ENCODE peak calls at places on chromosomes 3 and 15, in four cellular contexts. H, L, Q and A are unnamed samples.

GRCh38 chr3:179020112-179020511 is 51.5 kb downstream of the ZMAT3 start:
- DNase-seq in H (no peak), L (no peak), Q (no peak), A (no peak)

GRCh38 chr3:107988464-107989156 is 102.2 kb downstream of the CD47 start:
- DNase-seq in H (no peak), L (peak; percentile 23), Q (no peak), A (no peak)

GRCh38 chr3:183584246-183584913 is 28.9 kb upstream of the KLHL6 start:
- DNase-seq in H (no peak), L (peak; percentile 30), Q (peak; percentile 57), A (no peak)

GRCh38 chr3:125054436-125055164 is 1.2 kb downstream of the HEG1 start:
- DNase-seq in H (peak; percentile 18), L (no peak), Q (peak; percentile 45), A (peak; percentile 87)

GRCh38 chr3:58388550-58389061 is 45.0 kb downstream of the PDHB start:
- DNase-seq in H (no peak), L (no peak), Q (no peak), A (no peak)

GRCh38 chr3:72187131-72187530 is 402.2 kb upstream of the PROK2 start:
- DNase-seq in H (peak; percentile 44), L (no peak), Q (no peak), A (no peak)

GRCh38 chr15:100602822-100603393 is 519 bp downstream of the ASB7 start:
- DNase-seq in H (peak; percentile 62), L (peak; percentile 12), Q (no peak), A (peak; percentile 13)

GRCh38 chr3:135240426-135240825 is 445.4 kb downstream of the EPHB1 start:
- DNase-seq in H (peak; percentile 31), L (no peak), Q (no peak), A (no peak)

GRCh38 chr15:100651253-100651652 is 48.9 kb downstream of the ASB7 start:
- DNase-seq in H (no peak), L (no peak), Q (no peak), A (no peak)

GRCh38 chr3:34382859-34383258 is 584.4 kb downstream of the PDCD6IP start:
- DNase-seq in H (no peak), L (peak; percentile 20), Q (no peak), A (no peak)

GRCh38 chr3:195888981-195889842 is 19.1 kb downstream of the TNK2 start:
- DNase-seq in H (no peak), L (no peak), Q (no peak), A (no peak)

GRCh38 chr3:31962801-31963205 is 18.3 kb downstream of the OSBPL10 start:
- DNase-seq in H (no peak), L (no peak), Q (no peak), A (no peak)

GRCh38 chr3:52570076-52570475 is 33.7 kb downstream of the UQCC5 start:
- DNase-seq in H (no peak), L (no peak), Q (no peak), A (no peak)

GRCh38 chr3:49213541-49213943 is 42.1 kb downstream of the KLHDC8B start:
- DNase-seq in H (no peak), L (no peak), Q (no peak), A (no peak)

GRCh38 chr3:49213998-49214397 is 42.6 kb downstream of the KLHDC8B start:
- DNase-seq in H (no peak), L (no peak), Q (no peak), A (no peak)

GRCh38 chr3:49222002-49222401 is 50.6 kb downstream of the KLHDC8B start:
- DNase-seq in H (no peak), L (no peak), Q (no peak), A (no peak)

GRCh38 chr3:49219132-49219531 is 47.7 kb downstream of the KLHDC8B start:
- DNase-seq in H (no peak), L (no peak), Q (no peak), A (no peak)

DNA sequence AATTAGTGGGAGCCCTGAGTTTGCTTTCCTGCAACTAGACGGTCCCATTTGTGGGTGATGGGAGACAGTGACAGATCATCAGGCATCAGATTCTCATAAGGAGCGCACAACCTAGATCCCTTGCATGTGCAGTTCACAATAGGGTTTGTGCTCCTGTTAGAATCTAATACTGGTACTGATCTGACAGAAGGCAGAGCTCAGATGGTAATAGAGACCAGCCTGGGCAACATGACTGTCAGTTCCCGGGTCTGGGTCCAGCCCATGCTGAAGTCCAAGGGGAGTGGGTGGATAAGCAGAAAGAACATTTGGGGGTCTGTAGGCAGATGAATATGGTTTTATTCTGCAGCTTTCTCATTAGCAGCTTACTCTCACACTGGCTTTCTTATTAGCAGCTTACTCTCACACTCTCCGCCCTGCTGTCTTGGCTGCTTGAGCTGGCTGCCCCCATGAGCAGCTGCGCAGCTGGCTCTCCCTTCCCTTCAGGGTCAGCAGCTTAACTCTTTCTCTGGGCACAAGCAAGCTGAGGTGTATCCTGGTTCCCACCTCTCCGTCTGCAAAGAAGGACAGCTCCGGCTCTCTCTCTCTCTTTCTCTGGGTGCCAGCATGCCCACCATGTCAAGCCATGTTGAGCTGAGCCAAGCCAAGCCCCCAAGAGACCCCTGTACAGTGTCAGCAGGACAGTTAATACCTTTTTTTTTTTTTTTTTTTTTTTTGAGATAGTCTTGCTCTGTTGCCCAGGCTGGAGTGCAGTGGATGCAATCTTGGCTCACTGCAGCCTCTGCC is 46.5 kb downstream of the KLHDC8B start:
- DNase-seq in H (no peak), L (peak; percentile 52), Q (peak; percentile 53), A (no peak)
- TF ChIP-seq POLR2A in H (no peak), L (no peak), Q (no peak), A (no peak)

GRCh38 chr15:75620043-75620775 is 5.3 kb downstream of the SNUPN start:
- DNase-seq in H (peak; percentile 62), L (no peak), Q (peak; percentile 60), A (no peak)

GRCh38 chr15:75620776-75621536 is 4.6 kb downstream of the SNUPN start:
- DNase-seq in H (peak; percentile 56), L (peak; percentile 50), Q (peak; percentile 80), A (peak; percentile 53)

GRCh38 chr15:75622505-75622904 is 3.0 kb downstream of the SNUPN start:
- DNase-seq in H (no peak), L (no peak), Q (no peak), A (no peak)

GRCh38 chr15:75625542-75626347 is at the start of gene SNUPN:
- DNase-seq in H (peak; percentile 99), L (peak; percentile 95), Q (peak; percentile 96), A (peak; percentile 67)
- TF ChIP-seq POLR2A in H (peak; percentile 87), L (peak; percentile 25), Q (no peak), A (peak; percentile 53)

DNA sequence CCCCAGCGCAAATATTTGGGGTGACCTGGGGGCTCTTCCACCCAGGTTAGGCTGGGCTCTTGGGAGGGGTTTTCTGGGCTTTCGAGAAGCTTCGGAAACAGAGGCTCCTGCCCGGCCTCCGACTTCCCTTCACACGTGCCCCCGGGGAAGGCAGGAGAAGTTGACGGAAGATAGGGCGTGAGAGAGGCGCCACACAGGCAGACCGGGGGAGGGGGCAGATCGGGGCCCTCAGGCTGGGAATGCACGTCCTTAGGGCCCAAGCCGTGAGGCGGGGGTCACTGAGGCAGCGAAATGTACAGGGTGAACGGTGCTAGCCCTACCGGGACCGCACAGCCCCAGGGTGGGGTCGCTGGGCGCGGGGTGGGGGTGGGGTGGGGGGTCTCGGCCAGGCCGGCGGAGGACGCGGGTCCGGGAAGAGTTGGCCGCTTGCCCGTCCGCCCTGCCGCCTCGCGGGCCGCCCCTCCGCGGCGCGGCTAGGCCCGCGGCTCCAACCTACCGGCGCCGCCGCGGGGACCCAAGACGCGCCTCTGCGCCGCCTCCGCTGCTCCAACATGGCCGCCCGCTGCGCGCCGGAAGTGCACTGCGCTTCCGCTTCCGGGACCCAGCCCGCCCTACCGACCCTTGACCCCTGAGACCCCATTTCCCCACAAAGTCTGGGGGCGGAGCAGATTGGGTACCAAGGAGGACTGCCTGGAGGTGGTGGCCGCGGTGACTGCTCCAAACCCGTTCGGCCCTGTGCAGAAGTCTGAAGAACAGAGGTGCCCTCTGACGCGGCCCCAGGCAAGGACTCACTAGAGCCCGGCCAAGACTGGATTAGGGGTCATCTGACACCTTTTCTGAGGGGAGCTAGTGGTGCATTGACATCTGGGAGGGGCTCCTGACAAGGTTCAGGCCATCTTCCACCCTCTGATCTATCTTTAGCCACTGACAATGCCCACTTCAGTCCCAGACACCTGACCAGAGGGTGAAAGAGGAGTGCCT is at the start of gene CCDC71:
- DNase-seq in H (peak; percentile 87), L (peak; percentile 73), Q (peak; percentile 82), A (peak; percentile 60)
- TF ChIP-seq POLR2A in H (peak; percentile 81), L (no peak), Q (no peak), A (peak; percentile 39)

GRCh38 chr3:127264794-127265514 is 22.9 kb downstream of the PRR20G start:
- DNase-seq in H (no peak), L (no peak), Q (no peak), A (no peak)
- TF ChIP-seq POLR2A in H (no peak), L (no peak), Q (no peak), A (no peak)

GRCh38 chr3:173404156-173404555 is 6.6 kb downstream of the NLGN1 start:
- DNase-seq in H (no peak), L (no peak), Q (no peak), A (no peak)

GRCh38 chr3:173401369-173401768 is 3.8 kb downstream of the NLGN1 start:
- DNase-seq in H (no peak), L (no peak), Q (no peak), A (no peak)

GRCh38 chr3:173402656-173403055 is 5.1 kb downstream of the NLGN1 start:
- DNase-seq in H (no peak), L (no peak), Q (no peak), A (no peak)

GRCh38 chr3:173399001-173399400 is 1.5 kb downstream of the NLGN1 start:
- DNase-seq in H (no peak), L (no peak), Q (no peak), A (no peak)

DNA sequence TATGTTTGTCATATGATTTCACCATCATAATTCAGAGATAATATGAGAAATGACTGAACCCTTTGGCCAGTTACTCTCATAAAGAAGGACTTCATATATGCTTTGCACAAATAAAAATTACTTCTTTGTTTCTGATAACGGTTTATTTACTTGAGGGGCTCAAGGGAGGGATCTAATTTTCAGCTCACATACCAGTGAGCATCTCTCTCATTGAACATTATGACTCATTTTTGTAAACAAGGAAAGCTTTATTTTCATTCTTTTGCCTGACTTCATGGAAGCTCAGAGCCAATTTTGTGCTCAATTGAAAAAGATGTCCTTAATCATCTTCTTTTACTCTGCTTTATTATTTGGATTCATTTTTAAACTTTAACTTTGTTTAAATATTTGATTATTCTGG is 5.8 kb downstream of the NLGN1 start:
- DNase-seq in H (no peak), L (no peak), Q (no peak), A (no peak)
- TF ChIP-seq POLR2A in H (no peak), L (no peak), Q (no peak), A (no peak)

GRCh38 chr3:130779486-130779885 is 32.9 kb upstream of the PIK3R4 start:
- DNase-seq in H (no peak), L (no peak), Q (no peak), A (no peak)

GRCh38 chr3:130773371-130773770 is 26.7 kb upstream of the PIK3R4 start:
- DNase-seq in H (no peak), L (no peak), Q (no peak), A (no peak)

GRCh38 chr3:130783629-130784028 is 37.0 kb upstream of the PIK3R4 start:
- DNase-seq in H (no peak), L (no peak), Q (no peak), A (no peak)

DNA sequence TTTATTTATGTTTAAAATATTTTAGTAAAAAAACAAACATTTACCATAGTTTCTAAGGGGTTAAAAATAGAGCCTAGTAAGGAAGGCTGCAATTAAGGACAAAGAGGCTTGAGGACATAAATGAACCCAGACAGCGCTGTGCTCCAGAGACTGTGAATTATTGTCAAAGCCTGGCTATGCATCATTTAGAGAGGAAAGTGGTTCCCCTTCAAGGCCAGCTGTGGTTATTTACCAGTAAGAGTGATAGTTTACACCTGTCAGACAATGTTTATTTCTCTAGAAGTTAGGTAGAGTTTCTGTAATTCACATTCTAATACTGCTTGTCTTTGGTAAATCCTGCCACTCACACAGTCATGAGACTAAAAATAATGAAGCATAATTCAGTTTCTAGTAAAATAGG is 32.4 kb upstream of the PIK3R4 start:
- DNase-seq in H (no peak), L (no peak), Q (no peak), A (no peak)
- TF ChIP-seq POLR2A in H (no peak), L (no peak), Q (no peak), A (no peak)